ENCODE peak calls at places on chromosomes 3 and 15, in seven cellular contexts. Z is IMR-90, S is H9, U is mesendoderm, E is H1, K is neuronal stem cell, C is trophoblast cell. G is an unnamed sample.

GRCh38 chr3:154718716-154719115 is 288.7 kb upstream of the GPR149 start:
- DNase-seq in Z (no peak), S (no peak), U (no peak), E (no peak), K (no peak), C (no peak), G (no peak)

GRCh38 chr15:32029409-32029861 is 880 bp upstream of the CHRNA7 start:
- DNase-seq in Z (no peak), S (peak; percentile 71), U (peak; percentile 67), E (no peak), K (peak; percentile 41), C (no peak), G (no peak)

GRCh38 chr15:62426387-62426956 is 261.4 kb upstream of the C2CD4B start:
- DNase-seq in Z (no peak), S (no peak), U (peak; percentile 50), E (no peak), K (no peak), C (no peak), G (no peak)

GRCh38 chr3:100429187-100429586 is 27.8 kb downstream of the LNP1 start:
- DNase-seq in Z (no peak), S (no peak), U (no peak), E (no peak), K (no peak), C (no peak), G (no peak)

GRCh38 chr15:83174891-83175290 is 32.7 kb downstream of the HDGFL3 start:
- DNase-seq in Z (no peak), S (no peak), U (no peak), E (no peak), K (no peak), C (no peak), G (no peak)

GRCh38 chr15:48541659-48542334 is 103.7 kb downstream of the FBN1 start:
- DNase-seq in Z (peak; percentile 88), S (no peak), U (no peak), E (no peak), K (no peak), C (peak; percentile 17), G (peak; percentile 96)

GRCh38 chr15:101522621-101523559 is 33.4 kb upstream of the PCSK6 start:
- DNase-seq in Z (no peak), S (peak; percentile 16), U (no peak), E (no peak), K (no peak), C (no peak), G (no peak)

GRCh38 chr3:65778966-65779365 is 259.8 kb downstream of the MAGI1 start:
- DNase-seq in Z (peak; percentile 18), S (no peak), U (no peak), E (no peak), K (no peak), C (no peak), G (no peak)

GRCh38 chr15:42879390-42879912 is 41.1 kb downstream of the TTBK2 start:
- DNase-seq in Z (no peak), S (no peak), U (no peak), E (no peak), K (no peak), C (no peak), G (no peak)

GRCh38 chr3:48507256-48508061 is 3.5 kb upstream of the SHISA5 start:
- DNase-seq in Z (peak; percentile 67), S (peak; percentile 95), U (peak; percentile 98), E (peak; percentile 80), K (peak; percentile 48), C (peak; percentile 100), G (peak; percentile 57)

GRCh38 chr3:108396336-108396735 is 100.0 kb downstream of the HHLA2 start:
- DNase-seq in Z (no peak), S (no peak), U (no peak), E (no peak), K (no peak), C (no peak), G (no peak)

GRCh38 chr15:75661041-75661778 is 13.5 kb downstream of the SNX33 start:
- DNase-seq in Z (peak; percentile 91), S (peak; percentile 76), U (peak; percentile 86), E (peak; percentile 36), K (no peak), C (peak; percentile 77), G (peak; percentile 96)

GRCh38 chr3:38011111-38011510 is 18.3 kb downstream of the PLCD1 start:
- DNase-seq in Z (no peak), S (no peak), U (no peak), E (no peak), K (no peak), C (no peak), G (no peak)

GRCh38 chr3:79871656-79872055 is 103.9 kb upstream of the ROBO1 start:
- DNase-seq in Z (peak; percentile 40), S (no peak), U (no peak), E (no peak), K (no peak), C (peak; percentile 50), G (no peak)

GRCh38 chr3:128547368-128547987 is 54.5 kb upstream of the GATA2 start:
- DNase-seq in Z (peak; percentile 67), S (no peak), U (peak; percentile 48), E (no peak), K (no peak), C (peak; percentile 68), G (no peak)

GRCh38 chr15:50145451-50145872 is 26.4 kb upstream of the ATP8B4 start:
- DNase-seq in Z (peak; percentile 88), S (no peak), U (peak; percentile 90), E (peak; percentile 7), K (peak; percentile 78), C (peak; percentile 95), G (peak; percentile 86)

GRCh38 chr3:107392549-107393165 is 15.4 kb downstream of the CCDC54 start:
- DNase-seq in Z (peak; percentile 66), S (no peak), U (peak; percentile 57), E (no peak), K (no peak), C (peak; percentile 85), G (peak; percentile 33)

GRCh38 chr3:4581040-4581439 is 87.9 kb downstream of the ITPR1 start:
- DNase-seq in Z (no peak), S (no peak), U (no peak), E (no peak), K (no peak), C (no peak), G (peak; percentile 28)

GRCh38 chr15:78761020-78761419 is 50.2 kb downstream of the ADAMTS7 start:
- DNase-seq in Z (no peak), S (no peak), U (no peak), E (no peak), K (no peak), C (no peak), G (no peak)

GRCh38 chr15:34708422-34708821 is 46.4 kb downstream of the GJD2 start:
- DNase-seq in Z (peak; percentile 66), S (peak; percentile 38), U (peak; percentile 92), E (peak; percentile 15), K (peak; percentile 55), C (peak; percentile 60), G (peak; percentile 78)

GRCh38 chr3:23984934-23985333 is 39.8 kb downstream of the NR1D2 start:
- DNase-seq in Z (no peak), S (no peak), U (no peak), E (no peak), K (no peak), C (no peak), G (no peak)

GRCh38 chr15:88077249-88077810 is 179.2 kb downstream of the NTRK3 start:
- DNase-seq in Z (no peak), S (no peak), U (no peak), E (no peak), K (no peak), C (no peak), G (no peak)

GRCh38 chr3:131388400-131388799 is 6.8 kb downstream of the NUDT16 start:
- DNase-seq in Z (no peak), S (no peak), U (no peak), E (no peak), K (no peak), C (peak; percentile 3), G (no peak)

GRCh38 chr15:71807125-71807629 is 3.2 kb upstream of the NR2E3 start:
- DNase-seq in Z (no peak), S (peak; percentile 65), U (peak; percentile 77), E (no peak), K (peak; percentile 57), C (no peak), G (peak; percentile 10)

GRCh38 chr15:39365161-39365560 is 215.7 kb upstream of the THBS1 start:
- DNase-seq in Z (peak; percentile 29), S (no peak), U (no peak), E (no peak), K (no peak), C (no peak), G (peak; percentile 8)

GRCh38 chr3:124771083-124771445 is 40.8 kb downstream of the UMPS start:
- DNase-seq in Z (no peak), S (no peak), U (no peak), E (no peak), K (no peak), C (no peak), G (no peak)
- H2AK5ac ChIP-seq in Z (no peak overlapping the region), S (no peak overlapping the region), U (no peak overlapping the region), E (no peak overlapping the region), K (no peak overlapping the region), C (no peak overlapping the region), G (no peak overlapping the region)

GRCh38 chr3:136805795-136806194 is 13.1 kb upstream of the SLC35G2 start:
- DNase-seq in Z (no peak), S (no peak), U (no peak), E (no peak), K (no peak), C (peak; percentile 37), G (no peak)
- H3K27ac ChIP-seq in Z (no peak overlapping the region), S (no peak overlapping the region), U (no peak overlapping the region), E (no peak overlapping the region), K (no peak overlapping the region), C (no peak overlapping the region), G (no peak overlapping the region)

GRCh38 chr3:13574798-13575451 is 26.0 kb downstream of the FBLN2 start:
- DNase-seq in Z (peak; percentile 18), S (no peak), U (peak; percentile 78), E (no peak), K (no peak), C (peak; percentile 68), G (peak; percentile 65)

GRCh38 chr3:13574083-13574797 is 25.3 kb downstream of the FBLN2 start:
- DNase-seq in Z (no peak), S (no peak), U (no peak), E (no peak), K (no peak), C (no peak), G (no peak)

GRCh38 chr3:13571264-13571663 is 22.3 kb downstream of the FBLN2 start:
- DNase-seq in Z (no peak), S (no peak), U (no peak), E (no peak), K (no peak), C (no peak), G (no peak)

GRCh38 chr3:13571831-13572750 is 23.2 kb downstream of the FBLN2 start:
- DNase-seq in Z (no peak), S (peak; percentile 14), U (no peak), E (no peak), K (no peak), C (no peak), G (no peak)

GRCh38 chr3:13572926-13573623 is 24.1 kb downstream of the FBLN2 start:
- DNase-seq in Z (no peak), S (no peak), U (no peak), E (no peak), K (no peak), C (no peak), G (no peak)
- H2AK5ac ChIP-seq in Z (no peak overlapping the region), S (no peak overlapping the region), U (no peak overlapping the region), E (no peak overlapping the region), K (peak overlapping the region; percentile 75), C (no peak overlapping the region), G (no peak overlapping the region)

DNA sequence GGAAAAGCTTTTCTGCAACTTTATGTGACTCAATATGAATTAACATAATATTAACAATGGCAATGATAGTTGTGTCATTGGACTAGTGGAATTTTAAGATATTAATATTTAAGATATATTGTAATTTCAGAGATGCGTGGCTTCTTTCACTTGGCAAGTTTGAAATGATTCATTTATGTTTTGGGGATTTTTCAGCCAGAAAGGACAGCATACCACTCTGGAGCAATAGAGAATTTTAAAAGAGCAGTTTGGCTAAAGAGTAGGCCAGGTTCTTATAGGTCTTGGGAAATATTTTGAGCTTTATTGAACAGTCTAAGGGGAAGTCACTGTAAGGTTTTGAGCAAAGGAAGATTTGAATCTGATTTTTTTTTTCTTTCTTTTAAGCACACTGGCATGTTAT is 16.5 kb downstream of the GMPS start:
- DNase-seq in Z (no peak), S (no peak), U (no peak), E (no peak), K (no peak), C (no peak), G (no peak)
- H3K27ac ChIP-seq in Z (no peak overlapping the region), S (no peak overlapping the region), U (no peak overlapping the region), E (no peak overlapping the region), K (no peak overlapping the region), C (no peak overlapping the region), G (no peak overlapping the region)

G was measured in mesenchymal stem cell.